ENCODE peak calls at places on chromosomes 2 and 18, in six cellular contexts. E is IMR-90, F is stomach, H is neural progenitor cell, Z is cardiac fibroblast, N is HL-60. G is an unnamed sample.

GRCh38 chr2:122563781-122564180 is 808.3 kb downstream of the TSN start:
- DNase-seq in E (no peak), F (no peak), H (no peak), Z (no peak), N (no peak), G (no peak)

GRCh38 chr2:19120941-19121750 is 237.3 kb downstream of the OSR1 start:
- DNase-seq in E (peak; percentile 87), F (no peak), H (no peak), Z (peak; percentile 84), N (peak; percentile 6), G (peak; percentile 34)

GRCh38 chr2:226721541-226721940 is 78.1 kb downstream of the IRS1 start:
- DNase-seq in E (peak; percentile 36), F (no peak), H (no peak), Z (peak; percentile 66), N (no peak), G (no peak)

GRCh38 chr2:143375376-143375880 is 246.2 kb downstream of the ARHGAP15 start:
- DNase-seq in E (peak; percentile 7), F (no peak), H (no peak), Z (peak; percentile 22), N (no peak), G (no peak)

GRCh38 chr2:172361360-172361759 is 66.0 kb upstream of the ITGA6 start:
- DNase-seq in E (peak; percentile 31), F (no peak), H (no peak), Z (no peak), N (no peak), G (no peak)

GRCh38 chr2:100627653-100628300 is 65.0 kb downstream of the PDCL3 start:
- DNase-seq in E (no peak), F (no peak), H (no peak), Z (no peak), N (no peak), G (no peak)

GRCh38 chr18:29853126-29853525 is 1189.4 kb downstream of the DSC3 start:
- DNase-seq in E (peak; percentile 3), F (no peak), H (no peak), Z (no peak), N (no peak), G (no peak)

GRCh38 chr2:218180728-218181127 is 14.0 kb upstream of the CXCR1 start:
- DNase-seq in E (no peak), F (no peak), H (no peak), Z (no peak), N (no peak), G (no peak)

GRCh38 chr2:144480257-144480656 is 39.7 kb downstream of the ZEB2 start:
- DNase-seq in E (peak; percentile 58), F (no peak), H (peak; percentile 17), Z (peak; percentile 63), N (no peak), G (peak; percentile 26)

GRCh38 chr2:16400127-16400623 is 265.5 kb downstream of the CYRIA start:
- DNase-seq in E (no peak), F (no peak), H (no peak), Z (no peak), N (no peak), G (no peak)

GRCh38 chr18:23380001-23380550 is 73.0 kb upstream of the RIOK3 start:
- DNase-seq in E (peak; percentile 83), F (no peak), H (no peak), Z (peak; percentile 58), N (no peak), G (no peak)

GRCh38 chr2:8583400-8584173 is 98.3 kb upstream of the ID2 start:
- DNase-seq in E (peak; percentile 19), F (peak; percentile 99), H (peak; percentile 61), Z (peak; percentile 56), N (peak; percentile 99), G (no peak)

GRCh38 chr2:42842418-42842817 is 50.0 kb upstream of the HAAO start:
- DNase-seq in E (no peak), F (no peak), H (no peak), Z (no peak), N (no peak), G (no peak)

GRCh38 chr2:203871371-203871983 is 3.9 kb downstream of the CTLA4 start:
- DNase-seq in E (no peak), F (no peak), H (no peak), Z (no peak), N (no peak), G (no peak)

DNA sequence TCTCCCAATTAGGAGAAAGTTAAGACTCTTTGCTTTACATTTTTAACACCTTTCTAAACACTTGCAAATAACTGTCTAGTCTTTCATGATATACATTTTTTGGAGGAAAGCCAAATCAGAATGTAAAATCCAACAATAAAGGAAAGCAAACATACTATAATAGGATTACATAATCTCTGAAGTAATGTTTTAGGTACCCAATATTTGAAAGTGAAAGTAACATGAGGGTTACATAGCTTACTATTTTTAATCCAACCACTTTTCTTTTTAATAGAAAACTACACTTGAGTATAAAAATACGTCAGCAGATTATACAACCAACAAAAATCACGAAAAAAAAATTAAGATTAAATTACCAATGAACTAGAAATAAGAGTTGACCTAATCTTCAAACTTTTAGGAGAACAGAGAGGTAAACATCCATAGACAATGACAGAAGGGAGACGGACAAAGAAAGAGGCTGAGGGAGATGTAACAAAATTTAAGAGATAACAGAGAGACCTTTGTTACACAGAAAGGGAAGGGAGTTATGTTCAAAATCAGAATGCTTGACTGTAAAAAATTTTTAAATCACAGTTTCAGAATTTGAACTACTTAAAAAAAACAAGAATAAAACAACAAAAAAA is 150.0 kb downstream of the IKZF2 start:
- DNase-seq in E (no peak), F (no peak), H (no peak), Z (no peak), N (no peak), G (no peak)
- TF ChIP-seq CTCF in E (no peak), F (no peak), H (no peak), Z (no peak), N (no peak), G (no peak)

GRCh38 chr2:64081046-64081445 is 61.8 kb upstream of the VPS54 start:
- DNase-seq in E (no peak), F (no peak), H (no peak), Z (no peak), N (no peak), G (no peak)

GRCh38 chr2:64092502-64092901 is 51.7 kb downstream of the PELI1 start:
- DNase-seq in E (no peak), F (no peak), H (no peak), Z (no peak), N (no peak), G (no peak)

GRCh38 chr2:64090264-64090663 is 54.0 kb downstream of the PELI1 start:
- DNase-seq in E (no peak), F (no peak), H (no peak), Z (no peak), N (no peak), G (no peak)

GRCh38 chr2:64085936-64086335 is 58.3 kb downstream of the PELI1 start:
- DNase-seq in E (no peak), F (no peak), H (no peak), Z (peak; percentile 26), N (no peak), G (no peak)

DNA sequence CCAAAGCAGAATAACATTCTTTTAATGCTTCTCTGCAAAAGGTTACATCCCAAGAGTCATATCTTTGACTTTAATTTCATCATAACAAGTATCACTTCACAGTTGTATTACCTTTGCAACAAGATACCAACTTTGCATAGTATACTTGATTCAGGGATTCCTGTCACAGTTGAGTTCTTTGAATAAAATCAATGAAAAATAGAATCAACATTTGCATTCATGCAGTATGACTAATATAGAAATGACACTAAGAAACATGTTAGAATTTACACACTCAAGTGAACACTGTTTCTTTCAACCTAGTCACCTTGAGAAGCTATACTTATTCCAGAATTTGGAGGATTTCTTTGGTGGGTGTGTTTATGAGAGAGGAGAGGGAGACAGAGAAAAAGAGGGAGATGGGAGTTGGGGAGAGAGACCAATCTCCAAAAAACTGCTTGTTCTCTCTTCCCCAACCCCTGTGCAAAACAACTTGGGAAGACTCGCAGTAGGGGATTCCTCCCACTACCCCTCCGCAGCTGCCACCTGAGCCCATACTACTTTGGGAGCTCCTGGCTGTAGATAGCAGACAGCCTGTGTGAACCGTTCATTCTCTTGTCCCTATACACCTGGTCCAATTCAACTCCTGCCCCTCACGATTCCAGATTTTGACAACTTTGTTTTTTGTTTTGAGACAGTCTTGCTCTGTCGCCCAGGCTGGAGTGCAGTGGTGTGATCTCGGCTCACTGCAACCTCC is 57.7 kb downstream of the PELI1 start:
- DNase-seq in E (no peak), F (no peak), H (no peak), Z (no peak), N (no peak), G (no peak)
- H3K4me3 ChIP-seq in E (no peak overlapping the region), F (no peak overlapping the region), H (no peak overlapping the region), Z (no peak overlapping the region), N (no peak overlapping the region), G (no peak overlapping the region)

DNA sequence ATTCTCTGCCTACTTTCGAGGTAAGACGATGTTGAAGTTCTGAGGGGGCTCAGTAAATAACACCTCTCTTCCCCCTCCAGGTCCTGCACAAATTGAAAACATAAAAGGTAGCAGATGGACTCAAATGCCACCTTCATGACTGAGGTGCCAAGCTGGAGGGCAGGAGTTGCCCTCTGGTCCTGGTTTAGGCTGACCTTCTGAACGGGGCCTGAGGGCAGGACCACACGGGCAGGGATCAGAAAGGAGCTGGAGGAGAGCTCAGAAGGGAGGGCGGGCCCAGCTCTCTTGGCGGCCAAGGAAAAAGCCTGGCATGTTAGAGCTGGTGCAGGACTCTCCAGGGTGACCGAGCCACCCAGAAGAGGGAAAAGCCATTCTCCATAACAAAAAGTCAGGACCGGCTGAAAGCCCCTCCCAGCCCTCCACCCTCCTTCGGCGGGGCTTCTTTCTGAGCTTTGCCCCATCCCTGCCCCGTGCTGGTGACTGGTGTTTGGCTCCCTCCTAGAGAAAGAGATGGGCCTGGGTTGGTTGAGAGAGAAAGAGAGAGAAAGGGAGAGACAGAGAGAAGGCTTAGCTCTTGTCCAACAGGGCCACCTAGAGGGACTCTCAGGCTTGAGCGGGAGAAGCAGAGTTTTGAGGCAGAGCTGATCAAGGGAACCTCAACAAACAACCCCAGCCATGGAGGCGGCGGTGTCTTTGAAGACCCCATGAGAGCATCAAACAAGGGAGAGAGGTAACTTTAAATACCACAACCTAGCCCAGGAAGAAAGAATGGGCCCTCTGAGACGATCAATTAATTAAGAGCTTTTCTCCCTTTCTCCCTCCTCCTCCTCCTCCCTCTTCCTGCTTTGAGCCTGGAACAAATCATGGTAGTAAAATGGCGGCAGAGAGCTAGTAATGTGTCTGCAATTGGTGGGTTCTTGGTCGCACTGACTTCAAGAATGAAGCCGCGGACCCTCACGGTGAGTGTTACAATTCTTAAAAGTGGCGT is 50.8 kb downstream of the WIPF1 start:
- DNase-seq in E (peak; percentile 43), F (no peak), H (peak; percentile 65), Z (peak; percentile 54), N (peak; percentile 56), G (no peak)
- TF ChIP-seq CTCF in E (peak; percentile 61), F (no peak), H (peak; percentile 59), Z (peak; percentile 69), N (peak; percentile 30), G (peak; percentile 74)

DNA sequence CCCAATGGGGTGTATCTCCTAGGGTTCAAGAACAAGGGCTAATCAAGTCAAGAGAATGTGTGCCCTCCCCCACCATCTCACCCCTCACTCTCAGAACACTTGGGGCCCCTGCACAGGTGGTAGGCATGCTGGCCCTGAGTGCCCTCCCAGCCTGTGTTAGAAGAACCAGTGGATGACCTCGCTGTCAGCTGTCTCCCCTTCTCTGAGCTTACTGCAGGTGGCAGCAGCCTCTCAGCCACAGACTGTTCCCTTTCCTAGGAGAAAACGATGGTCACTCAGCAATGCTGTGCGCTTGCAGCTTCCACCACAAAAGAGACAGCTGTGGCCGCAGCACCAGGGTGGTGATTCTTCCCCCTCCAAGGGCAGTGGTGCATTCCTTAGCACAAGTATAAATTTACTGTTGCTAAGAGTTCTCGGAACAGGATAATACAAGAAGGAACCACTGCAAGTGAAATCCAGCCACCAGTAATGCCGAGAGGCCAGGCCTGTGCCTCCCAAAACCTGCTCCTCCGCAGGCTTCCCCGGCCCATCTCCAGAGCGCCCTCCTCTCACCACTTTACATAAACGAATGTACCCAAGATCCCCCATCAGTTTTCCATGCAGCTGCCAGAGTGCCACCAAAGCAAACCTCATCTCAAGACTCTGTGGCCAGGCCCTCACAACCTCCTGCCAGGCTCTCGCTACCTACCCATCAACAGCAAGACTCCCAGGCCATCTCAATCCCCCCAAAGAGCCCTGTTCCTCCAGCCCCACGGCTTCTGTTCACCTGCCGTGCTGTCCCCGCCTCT is 935 bp upstream of the RAMP1 start:
- DNase-seq in E (peak; percentile 91), F (peak; percentile 69), H (peak; percentile 86), Z (peak; percentile 92), N (peak; percentile 79), G (peak; percentile 33)
- H3K4me3 ChIP-seq in E (no peak overlapping the region), F (peak overlapping the region; percentile 64), H (no peak overlapping the region), Z (no peak overlapping the region), N (no peak overlapping the region), G (no peak overlapping the region)

G was measured in AG04449.